ENCODE peak calls at places on chromosomes 12 and 14, in nine cellular contexts. T is nephron progenitor cell, F is DND-41, N is stomach, U is sigmoid colon, K is HCT116, L is mammary epithelial cell, D is H1, J is psoas muscle. G is an unnamed sample.

GRCh38 chr12:122022393-122023338 is 982 bp downstream of the BCL7A start:
- DNase-seq in F (peak; percentile 68), K (no peak), D (no peak), L (no peak), T (peak; percentile 60), J (peak; percentile 67), N (peak; percentile 31), U (no peak), G (peak; percentile 73)

GRCh38 chr12:103901518-103902173 is 28.6 kb upstream of the HSP90B1 start:
- DNase-seq in F (no peak), L (no peak), U (no peak), D (no peak), J (no peak), N (no peak), K (no peak), T (no peak), G (no peak)

GRCh38 chr12:57545809-57546437 is 1.1 kb downstream of the DCTN2 start:
- DNase-seq in D (no peak), N (no peak), U (no peak), J (no peak), F (no peak), T (no peak), L (peak; percentile 74), K (no peak), G (peak; percentile 16)

GRCh38 chr12:1977588-1977987 is 26.7 kb downstream of the DCP1B start:
- DNase-seq in U (no peak), L (no peak), J (no peak), K (no peak), D (no peak), N (no peak), F (no peak), T (no peak), G (no peak)

GRCh38 chr14:54194501-54194900 is 202.3 kb upstream of the CDKN3 start:
- DNase-seq in T (no peak), L (peak; percentile 54), N (no peak), F (no peak), J (no peak), U (no peak), D (no peak), K (no peak), G (no peak)

GRCh38 chr12:129145381-129145780 is 292.1 kb downstream of the GLT1D1 start:
- DNase-seq in U (no peak), D (no peak), T (no peak), J (no peak), N (no peak), F (no peak), K (no peak), L (no peak), G (no peak)

GRCh38 chr12:57242691-57243454 is 8.1 kb downstream of the STAC3 start:
- DNase-seq in J (peak; percentile 76), K (peak; percentile 56), N (peak; percentile 63), U (peak; percentile 75), F (peak; percentile 79), D (peak; percentile 89), L (peak; percentile 21), T (peak; percentile 96), G (peak; percentile 80)

GRCh38 chr14:102933618-102934231 is 11.3 kb downstream of the AMN start:
- DNase-seq in K (no peak), T (no peak), J (peak; percentile 39), L (no peak), U (no peak), N (no peak), F (no peak), D (no peak), G (no peak)

GRCh38 chr12:124049451-124050094 is 76.6 kb downstream of the ZNF664 start:
- DNase-seq in D (no peak), J (no peak), N (no peak), U (no peak), F (no peak), L (no peak), T (no peak), K (no peak), G (no peak)

GRCh38 chr14:106845286-106846087 is 1319.1 kb downstream of the TMEM121 start:
- DNase-seq in U (no peak), J (no peak), K (no peak), N (peak; percentile 87), L (peak; percentile 93), D (no peak), F (peak; percentile 77), T (no peak), G (peak; percentile 76)

DNA sequence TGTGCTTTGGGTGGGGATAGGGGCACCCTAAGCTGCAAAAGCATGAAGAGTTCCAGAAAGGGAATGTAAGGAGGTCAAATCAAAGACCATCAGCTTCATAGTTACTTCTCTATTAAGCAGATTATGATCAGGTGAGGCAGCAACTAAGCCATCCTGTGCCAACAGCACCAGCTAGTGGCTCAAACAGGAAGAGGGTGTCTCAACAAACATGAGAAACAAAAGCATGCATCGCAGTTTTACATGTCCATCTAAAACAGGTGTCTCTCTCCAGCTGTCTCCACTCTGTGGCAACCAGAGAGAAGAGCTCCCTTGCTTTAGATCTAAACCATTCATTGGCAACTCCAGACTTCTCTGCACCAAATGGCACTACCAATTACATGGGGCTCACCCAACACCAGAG is 52.9 kb downstream of the ACTN1 start:
- DNase-seq in T (no peak), U (no peak), K (no peak), N (no peak), F (peak; percentile 25), L (no peak), D (no peak), J (no peak), G (no peak)
- TF ChIP-seq CTCF in T (no peak), U (peak; percentile 27), K (peak; percentile 72), N (no peak), F (peak; percentile 61), L (peak; percentile 78), D (peak; percentile 81), J (no peak), G (peak; percentile 10)

GRCh38 chr12:62576503-62576902 is 109.9 kb downstream of the MON2 start:
- DNase-seq in T (no peak), U (no peak), N (no peak), D (no peak), J (no peak), F (no peak), L (no peak), K (no peak), G (no peak)

GRCh38 chr12:62584619-62585018 is 118.0 kb downstream of the MON2 start:
- DNase-seq in L (no peak), J (no peak), K (no peak), U (no peak), T (no peak), D (no peak), F (no peak), N (no peak), G (no peak)

GRCh38 chr12:62586850-62587249 is 120.2 kb downstream of the MON2 start:
- DNase-seq in L (no peak), K (no peak), N (no peak), F (no peak), U (no peak), T (no peak), D (no peak), J (no peak), G (no peak)

GRCh38 chr12:62582065-62582366 is 115.4 kb downstream of the MON2 start:
- DNase-seq in F (no peak), K (no peak), N (no peak), J (no peak), U (no peak), D (no peak), T (no peak), L (no peak), G (no peak)

DNA sequence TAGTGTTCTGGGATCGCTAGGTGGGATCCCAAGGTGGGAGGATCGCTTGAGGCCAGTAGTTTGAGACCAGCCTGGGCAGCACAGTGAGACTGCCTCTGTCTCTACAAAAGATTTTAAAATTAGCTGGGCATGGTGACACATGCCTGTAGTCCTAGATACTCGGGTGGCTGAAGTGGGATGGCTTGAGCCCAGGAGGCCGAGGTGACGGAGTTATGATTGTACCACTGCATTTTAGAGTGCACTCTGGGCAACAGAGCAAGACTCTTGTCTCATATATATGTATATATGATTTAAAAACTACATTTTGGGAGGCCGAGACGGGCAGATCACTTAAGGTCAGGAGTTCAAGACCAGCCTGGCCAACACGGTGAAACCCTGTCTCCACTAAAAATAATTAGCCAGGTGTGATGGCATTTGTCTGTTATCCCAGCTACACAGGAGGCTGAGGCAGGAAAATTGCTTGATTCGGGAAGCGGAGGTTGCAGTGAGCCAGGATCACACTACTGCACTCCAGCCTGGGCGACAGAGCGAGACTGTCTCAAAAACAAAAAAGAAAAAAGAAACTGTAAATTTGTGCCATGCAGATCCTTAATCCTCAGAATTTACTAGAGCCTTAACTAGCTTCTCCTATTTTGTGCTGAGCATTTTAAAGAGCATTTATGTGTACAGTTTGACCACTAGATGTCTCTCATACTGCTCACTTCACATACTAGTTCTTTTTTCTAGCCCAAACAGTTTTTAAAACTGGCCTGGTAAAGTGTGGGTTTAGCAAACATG is 114.8 kb downstream of the MON2 start:
- DNase-seq in K (peak; percentile 38), F (no peak), N (no peak), D (no peak), U (no peak), T (no peak), L (peak; percentile 25), J (no peak), G (no peak)
- TF ChIP-seq CTCF in K (peak; percentile 73), F (peak; percentile 67), N (peak; percentile 65), D (peak; percentile 56), U (peak; percentile 53), T (peak; percentile 67), L (peak; percentile 46), J (peak; percentile 74), G (peak; percentile 65)

DNA sequence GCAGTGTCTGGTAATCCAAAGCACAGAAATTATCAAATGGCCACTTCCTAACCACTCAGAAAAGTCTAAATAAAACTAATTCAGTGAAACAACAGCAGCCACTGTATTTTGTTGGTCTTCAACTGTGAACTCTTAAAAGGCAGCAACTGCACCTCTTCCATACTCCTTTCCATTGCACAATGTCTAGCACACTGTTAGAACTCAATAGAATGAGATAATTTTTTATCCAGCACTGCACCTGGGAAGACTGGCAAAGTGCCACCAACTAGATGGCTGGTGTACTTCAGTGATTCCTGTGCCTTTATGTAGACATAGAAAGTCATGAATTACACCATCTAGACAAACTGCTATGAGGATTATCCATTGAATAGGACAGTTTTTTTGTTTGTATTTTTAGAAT is 26.2 kb downstream of the LGR5 start:
- DNase-seq in T (no peak), K (no peak), F (no peak), D (no peak), U (no peak), N (no peak), L (no peak), J (no peak), G (no peak)
- TF ChIP-seq CTCF in T (no peak), K (no peak), F (no peak), D (no peak), U (no peak), N (no peak), L (no peak), J (no peak), G (no peak)

GRCh38 chr12:100123316-100124095 is 19.2 kb downstream of the BLTP3B start:
- DNase-seq in T (no peak), J (no peak), U (no peak), K (no peak), F (no peak), L (no peak), D (no peak), N (no peak), G (no peak)

GRCh38 chr12:100133200-100133599 is 9.5 kb downstream of the BLTP3B start:
- DNase-seq in J (no peak), D (no peak), T (no peak), L (no peak), N (no peak), U (no peak), K (no peak), F (no peak), G (no peak)

GRCh38 chr12:100127766-100128508 is 14.7 kb downstream of the BLTP3B start:
- DNase-seq in U (no peak), F (no peak), D (no peak), T (no peak), L (peak; percentile 44), J (no peak), K (no peak), N (no peak), G (no peak)

GRCh38 chr12:100128509-100128908 is 14.2 kb downstream of the BLTP3B start:
- DNase-seq in K (no peak), T (peak; percentile 14), D (no peak), F (no peak), U (no peak), N (no peak), L (peak; percentile 65), J (no peak), G (no peak)
- TF ChIP-seq CTCF in K (peak; percentile 54), T (no peak), D (peak; percentile 66), F (peak; percentile 47), U (peak; percentile 28), N (peak; percentile 12), L (peak; percentile 55), J (peak; percentile 30), G (peak; percentile 34)

G was measured in upper lobe of right lung.